ENCODE peak calls at places on chromosome 14, in six cellular contexts. G, N, T, R, C and V are unnamed samples.

GRCh38 chr14:90758959-90759358 is 57.3 kb downstream of the TTC7B start:
- DNase-seq in R (no peak), G (no peak), T (peak; percentile 29), N (no peak), C (peak; percentile 15), V (peak; percentile 92)

GRCh38 chr14:101707285-101707842 is 54.1 kb upstream of the PPP2R5C start:
- DNase-seq in N (peak; percentile 60), C (no peak), T (peak; percentile 94), G (peak; percentile 82), R (peak; percentile 50), V (no peak)

GRCh38 chr14:95413289-95414215 is 93.8 kb upstream of the CLMN start:
- DNase-seq in N (no peak), R (no peak), C (no peak), T (no peak), G (no peak), V (no peak)

GRCh38 chr14:92586001-92586947 is 72.7 kb downstream of the RIN3 start:
- DNase-seq in G (no peak), R (no peak), N (peak; percentile 100), T (peak; percentile 98), C (no peak), V (peak; percentile 32)

GRCh38 chr14:84546236-84546635 is 983.7 kb upstream of the FLRT2 start:
- DNase-seq in T (no peak), N (no peak), G (no peak), R (no peak), C (no peak), V (no peak)

GRCh38 chr14:100065161-100065871 is at the start of gene EVL:
- DNase-seq in R (no peak), N (no peak), T (no peak), C (no peak), G (peak; percentile 51), V (peak; percentile 94)

GRCh38 chr14:76456200-76456599 is 80.3 kb downstream of the ESRRB start:
- DNase-seq in C (no peak), G (peak; percentile 72), N (no peak), T (peak; percentile 38), R (peak; percentile 53), V (no peak)

GRCh38 chr14:94447206-94447605 is 5.4 kb downstream of the SERPINA11 start:
- DNase-seq in N (no peak), T (no peak), R (no peak), C (no peak), G (no peak), V (no peak)

GRCh38 chr14:99351166-99352007 is 79.4 kb upstream of the BCL11B start:
- DNase-seq in G (no peak), T (peak; percentile 4), R (no peak), N (no peak), C (no peak), V (no peak)

GRCh38 chr14:50060871-50061663 is 55.3 kb downstream of the VCPKMT start:
- DNase-seq in G (peak; percentile 56), N (peak; percentile 89), C (peak; percentile 33), T (peak; percentile 95), R (peak; percentile 75), V (peak; percentile 75)

GRCh38 chr14:55265197-55265596 is 6.0 kb upstream of the FBXO34 start:
- DNase-seq in N (no peak), T (no peak), G (no peak), R (no peak), C (no peak), V (no peak)

GRCh38 chr14:88919502-88919901 is 95.1 kb downstream of the TTC8 start:
- DNase-seq in R (no peak), T (no peak), C (no peak), G (no peak), N (no peak), V (no peak)

GRCh38 chr14:49966971-49967630 is 74.2 kb downstream of the ARF6 start:
- DNase-seq in N (no peak), R (no peak), C (no peak), T (no peak), G (no peak), V (no peak)

GRCh38 chr14:50044040-50044651 is 72.2 kb downstream of the VCPKMT start:
- DNase-seq in C (no peak), G (no peak), N (no peak), R (no peak), T (no peak), V (no peak)

GRCh38 chr14:20458031-20458789 is 3.0 kb downstream of the PIP4P1 start:
- DNase-seq in R (no peak), N (no peak), T (no peak), G (no peak), C (no peak), V (no peak)

GRCh38 chr14:73231874-73232851 is 5.1 kb upstream of the PAPLN start:
- DNase-seq in T (no peak), G (peak; percentile 59), R (peak; percentile 67), N (no peak), C (no peak), V (no peak)

GRCh38 chr14:99809376-99809775 is 16.2 kb downstream of the EML1 start:
- DNase-seq in T (peak; percentile 29), R (no peak), G (no peak), N (peak; percentile 8), C (no peak), V (no peak)